ENCODE peak calls at places on chromosomes 12 and 14, in eight cellular contexts. One of them, this sample, is unnamed.

GRCh38 chr12:57181072-57181471 is 33.7 kb upstream of the LRP1-AS start:
- DNase-seq in H1: no peak
- DNase-seq in HCT116: no peak
- DNase-seq in stomach: no peak
- DNase-seq in HepG2: no peak
- DNase-seq in transverse colon: no peak
- DNase-seq in sigmoid colon: no peak
- DNase-seq in suprapubic skin: no peak
- DNase-seq in this sample: no peak

GRCh38 chr14:35319509-35319908 is 27.3 kb downstream of the PSMA6 start:
- DNase-seq in HepG2: no peak
- DNase-seq in sigmoid colon: no peak
- DNase-seq in stomach: no peak
- DNase-seq in HCT116: no peak
- DNase-seq in suprapubic skin: no peak
- DNase-seq in H1: no peak
- DNase-seq in transverse colon: no peak
- DNase-seq in this sample: no peak

GRCh38 chr14:93011650-93012317 is 88.8 kb downstream of the CHGA start:
- DNase-seq in suprapubic skin: no peak
- DNase-seq in sigmoid colon: no peak
- DNase-seq in HCT116: no peak
- DNase-seq in H1: no peak
- DNase-seq in stomach: no peak
- DNase-seq in HepG2: no peak
- DNase-seq in transverse colon: no peak
- DNase-seq in this sample: no peak

GRCh38 chr14:72515779-72516770 is 377.8 kb downstream of the DPF3 start:
- DNase-seq in transverse colon: no peak
- DNase-seq in HepG2: no peak
- DNase-seq in suprapubic skin: no peak
- DNase-seq in H1: no peak
- DNase-seq in HCT116: no peak
- DNase-seq in sigmoid colon: no peak
- DNase-seq in stomach: no peak
- DNase-seq in this sample: no peak

GRCh38 chr14:104119119-104119699 is 19.2 kb upstream of the KIF26A start:
- DNase-seq in H1: peak; percentile 43
- DNase-seq in stomach: peak; percentile 23
- DNase-seq in suprapubic skin: peak; percentile 67
- DNase-seq in HCT116: no peak
- DNase-seq in transverse colon: no peak
- DNase-seq in sigmoid colon: no peak
- DNase-seq in HepG2: no peak
- DNase-seq in this sample: no peak

GRCh38 chr12:47267571-47267970 is 187.8 kb upstream of the AMIGO2 start:
- DNase-seq in HepG2: no peak
- DNase-seq in stomach: no peak
- DNase-seq in sigmoid colon: no peak
- DNase-seq in HCT116: no peak
- DNase-seq in H1: no peak
- DNase-seq in suprapubic skin: no peak
- DNase-seq in transverse colon: no peak
- DNase-seq in this sample: peak; percentile 80

GRCh38 chr14:76908834-76909233 is 82.6 kb downstream of the LRRC74A start:
- DNase-seq in stomach: no peak
- DNase-seq in HepG2: no peak
- DNase-seq in sigmoid colon: no peak
- DNase-seq in transverse colon: peak; percentile 31
- DNase-seq in suprapubic skin: no peak
- DNase-seq in H1: no peak
- DNase-seq in HCT116: no peak
- DNase-seq in this sample: no peak

GRCh38 chr12:71475280-71475679 is 35.7 kb downstream of the LGR5 start:
- DNase-seq in HCT116: no peak
- DNase-seq in stomach: no peak
- DNase-seq in sigmoid colon: no peak
- DNase-seq in HepG2: no peak
- DNase-seq in transverse colon: no peak
- DNase-seq in H1: no peak
- DNase-seq in suprapubic skin: no peak
- DNase-seq in this sample: no peak

GRCh38 chr12:53982616-53983579 is 2.0 kb upstream of the HOXC10 start:
- DNase-seq in HepG2: no peak
- DNase-seq in sigmoid colon: no peak
- DNase-seq in stomach: no peak
- DNase-seq in HCT116: no peak
- DNase-seq in suprapubic skin: no peak
- DNase-seq in transverse colon: no peak
- DNase-seq in H1: no peak
- DNase-seq in this sample: no peak

GRCh38 chr12:107306141-107306670 is 212.9 kb upstream of the CRY1 start:
- DNase-seq in H1: no peak
- DNase-seq in suprapubic skin: no peak
- DNase-seq in transverse colon: no peak
- DNase-seq in stomach: no peak
- DNase-seq in HepG2: no peak
- DNase-seq in sigmoid colon: no peak
- DNase-seq in HCT116: no peak
- DNase-seq in this sample: no peak

GRCh38 chr12:113099764-113100163 is 35.8 kb downstream of the RASAL1 start:
- DNase-seq in HepG2: no peak
- DNase-seq in sigmoid colon: no peak
- DNase-seq in transverse colon: no peak
- DNase-seq in stomach: no peak
- DNase-seq in HCT116: no peak
- DNase-seq in H1: no peak
- DNase-seq in suprapubic skin: no peak
- DNase-seq in this sample: no peak

GRCh38 chr14:53306267-53306721 is 153.2 kb upstream of the DDHD1 start:
- DNase-seq in HepG2: peak; percentile 19
- DNase-seq in sigmoid colon: peak; percentile 73
- DNase-seq in HCT116: peak; percentile 28
- DNase-seq in stomach: peak; percentile 34
- DNase-seq in H1: peak; percentile 61
- DNase-seq in suprapubic skin: no peak
- DNase-seq in transverse colon: peak; percentile 22
- DNase-seq in this sample: no peak

GRCh38 chr12:131189781-131190180 is 236.1 kb downstream of the ADGRD1 start:
- DNase-seq in HCT116: no peak
- DNase-seq in H1: no peak
- DNase-seq in transverse colon: no peak
- DNase-seq in suprapubic skin: no peak
- DNase-seq in stomach: no peak
- DNase-seq in sigmoid colon: no peak
- DNase-seq in HepG2: no peak
- DNase-seq in this sample: no peak

GRCh38 chr12:45730116-45730841 is 773 bp downstream of the ARID2 start:
- DNase-seq in suprapubic skin: no peak
- DNase-seq in HCT116: no peak
- DNase-seq in HepG2: no peak
- DNase-seq in transverse colon: peak; percentile 52
- DNase-seq in stomach: peak; percentile 42
- DNase-seq in sigmoid colon: peak; percentile 70
- DNase-seq in H1: peak; percentile 62
- DNase-seq in this sample: no peak

DNA sequence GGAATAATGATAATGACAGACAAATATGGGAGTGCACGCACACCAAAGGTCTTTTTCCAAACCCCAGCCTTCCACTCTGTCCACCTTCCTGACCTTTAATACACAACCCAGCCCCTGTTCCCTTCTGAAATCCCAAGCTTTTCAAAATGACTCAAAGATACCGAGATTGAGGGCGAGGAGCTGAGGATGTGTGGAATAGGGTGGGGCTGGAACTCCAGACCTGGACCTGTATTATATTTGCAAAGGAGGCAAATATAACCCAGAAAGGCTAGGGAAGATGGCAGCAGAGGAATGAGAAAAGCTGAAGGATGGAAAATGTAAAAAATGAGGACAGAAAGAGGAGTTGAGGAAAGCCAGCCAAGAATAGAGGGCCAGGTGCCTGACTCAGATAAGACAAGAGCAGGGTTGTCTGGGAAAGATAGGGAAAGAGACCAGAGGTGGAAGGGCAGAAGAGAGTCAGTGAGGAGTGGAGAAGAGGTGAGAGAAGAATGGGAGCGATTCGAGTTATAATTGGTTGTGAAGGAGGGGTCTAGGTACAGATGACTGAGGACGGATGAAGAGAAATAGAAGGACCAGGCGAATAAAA is 1.0 kb upstream of the PTMS start:
- DNase-seq in HCT116: no peak
- DNase-seq in H1: no peak
- DNase-seq in stomach: no peak
- DNase-seq in suprapubic skin: no peak
- DNase-seq in transverse colon: no peak
- DNase-seq in sigmoid colon: no peak
- DNase-seq in HepG2: no peak
- DNase-seq in this sample: no peak
- H3K27ac ChIP-seq in HCT116: peak overlapping the region; percentile 72
- H3K27ac ChIP-seq in H1: peak overlapping the region; percentile 49
- H3K27ac ChIP-seq in stomach: peak overlapping the region; percentile 96
- H3K27ac ChIP-seq in suprapubic skin: peak overlapping the region; percentile 95
- H3K27ac ChIP-seq in transverse colon: peak overlapping the region; percentile 92
- H3K27ac ChIP-seq in sigmoid colon: peak overlapping the region; percentile 99
- H3K27ac ChIP-seq in HepG2: no peak overlapping the region
- H3K27ac ChIP-seq in this sample: peak overlapping the region; percentile 95

GRCh38 chr12:132720606-132721005 is 10.0 kb downstream of the PGAM5 start:
- DNase-seq in suprapubic skin: no peak
- DNase-seq in HCT116: no peak
- DNase-seq in sigmoid colon: no peak
- DNase-seq in transverse colon: no peak
- DNase-seq in stomach: no peak
- DNase-seq in H1: no peak
- DNase-seq in HepG2: no peak
- DNase-seq in this sample: no peak
- TF ChIP-seq POLR2A in suprapubic skin: no peak
- TF ChIP-seq POLR2A in HCT116: no peak
- TF ChIP-seq POLR2A in sigmoid colon: no peak
- TF ChIP-seq POLR2A in transverse colon: no peak
- TF ChIP-seq POLR2A in stomach: no peak
- TF ChIP-seq POLR2A in H1: no peak
- TF ChIP-seq POLR2A in HepG2: no peak
- TF ChIP-seq POLR2A in this sample: no peak

GRCh38 chr12:94677778-94678177 is 27.4 kb upstream of the TMCC3 start:
- DNase-seq in HepG2: no peak
- DNase-seq in H1: no peak
- DNase-seq in HCT116: no peak
- DNase-seq in stomach: peak; percentile 27
- DNase-seq in suprapubic skin: no peak
- DNase-seq in transverse colon: no peak
- DNase-seq in sigmoid colon: no peak
- DNase-seq in this sample: peak; percentile 60

GRCh38 chr12:94676922-94677321 is 26.6 kb upstream of the TMCC3 start:
- DNase-seq in stomach: no peak
- DNase-seq in transverse colon: no peak
- DNase-seq in suprapubic skin: no peak
- DNase-seq in HepG2: no peak
- DNase-seq in HCT116: no peak
- DNase-seq in sigmoid colon: no peak
- DNase-seq in H1: no peak
- DNase-seq in this sample: no peak

GRCh38 chr12:94674835-94675234 is 24.5 kb upstream of the TMCC3 start:
- DNase-seq in stomach: no peak
- DNase-seq in transverse colon: peak; percentile 30
- DNase-seq in H1: no peak
- DNase-seq in HCT116: no peak
- DNase-seq in sigmoid colon: peak; percentile 68
- DNase-seq in HepG2: no peak
- DNase-seq in suprapubic skin: no peak
- DNase-seq in this sample: no peak

GRCh38 chr12:94673951-94674570 is 23.7 kb upstream of the TMCC3 start:
- DNase-seq in stomach: no peak
- DNase-seq in HCT116: no peak
- DNase-seq in HepG2: no peak
- DNase-seq in H1: no peak
- DNase-seq in suprapubic skin: no peak
- DNase-seq in sigmoid colon: no peak
- DNase-seq in transverse colon: no peak
- DNase-seq in this sample: no peak

GRCh38 chr12:94676011-94676709 is 25.8 kb upstream of the TMCC3 start:
- DNase-seq in suprapubic skin: no peak
- DNase-seq in H1: no peak
- DNase-seq in HCT116: no peak
- DNase-seq in sigmoid colon: peak; percentile 74
- DNase-seq in stomach: peak; percentile 52
- DNase-seq in HepG2: no peak
- DNase-seq in transverse colon: peak; percentile 35
- DNase-seq in this sample: no peak
- TF ChIP-seq POLR2AphosphoS5 in suprapubic skin: no peak
- TF ChIP-seq POLR2AphosphoS5 in H1: no peak
- TF ChIP-seq POLR2AphosphoS5 in HCT116: no peak
- TF ChIP-seq POLR2AphosphoS5 in sigmoid colon: no peak
- TF ChIP-seq POLR2AphosphoS5 in stomach: peak; percentile 53
- TF ChIP-seq POLR2AphosphoS5 in HepG2: no peak
- TF ChIP-seq POLR2AphosphoS5 in transverse colon: no peak
- TF ChIP-seq POLR2AphosphoS5 in this sample: no peak

GRCh38 chr12:105228494-105228893 is 7.5 kb downstream of the APPL2 start:
- DNase-seq in transverse colon: no peak
- DNase-seq in suprapubic skin: no peak
- DNase-seq in HepG2: no peak
- DNase-seq in sigmoid colon: no peak
- DNase-seq in HCT116: no peak
- DNase-seq in H1: no peak
- DNase-seq in stomach: no peak
- DNase-seq in this sample: no peak

GRCh38 chr12:105228966-105229365 is 7.0 kb downstream of the APPL2 start:
- DNase-seq in stomach: no peak
- DNase-seq in H1: no peak
- DNase-seq in suprapubic skin: no peak
- DNase-seq in HCT116: no peak
- DNase-seq in sigmoid colon: no peak
- DNase-seq in transverse colon: no peak
- DNase-seq in HepG2: no peak
- DNase-seq in this sample: no peak

GRCh38 chr12:105227879-105228278 is 8.1 kb downstream of the APPL2 start:
- DNase-seq in stomach: no peak
- DNase-seq in transverse colon: no peak
- DNase-seq in HCT116: no peak
- DNase-seq in H1: no peak
- DNase-seq in HepG2: no peak
- DNase-seq in suprapubic skin: no peak
- DNase-seq in sigmoid colon: no peak
- DNase-seq in this sample: no peak

GRCh38 chr12:105231396-105231795 is 4.6 kb downstream of the APPL2 start:
- DNase-seq in HCT116: no peak
- DNase-seq in transverse colon: peak; percentile 59
- DNase-seq in stomach: no peak
- DNase-seq in suprapubic skin: no peak
- DNase-seq in HepG2: peak; percentile 31
- DNase-seq in sigmoid colon: no peak
- DNase-seq in H1: no peak
- DNase-seq in this sample: no peak

DNA sequence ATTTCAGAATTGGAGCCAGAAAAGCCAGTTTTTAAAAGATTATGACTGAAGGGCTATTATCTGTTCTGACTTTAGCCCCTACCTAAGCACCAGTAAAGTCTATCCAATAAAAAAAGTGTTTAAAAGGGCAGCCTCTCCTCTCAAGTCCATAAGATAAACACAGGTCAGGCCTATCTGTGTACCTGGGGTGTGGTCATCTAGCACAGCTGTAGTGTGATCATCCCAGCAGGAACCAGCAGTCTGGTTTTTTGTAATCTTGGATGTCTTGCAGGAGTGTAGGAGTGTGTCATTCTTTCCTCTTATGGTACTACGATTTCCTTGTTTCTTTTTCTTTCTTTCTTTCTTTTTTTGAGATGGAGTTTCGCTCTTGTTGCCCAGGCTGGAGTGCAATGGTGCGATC is 6.5 kb downstream of the APPL2 start:
- DNase-seq in stomach: no peak
- DNase-seq in sigmoid colon: no peak
- DNase-seq in suprapubic skin: no peak
- DNase-seq in HepG2: no peak
- DNase-seq in transverse colon: no peak
- DNase-seq in H1: no peak
- DNase-seq in HCT116: no peak
- DNase-seq in this sample: no peak
- H3K27ac ChIP-seq in stomach: peak overlapping the region; percentile 49
- H3K27ac ChIP-seq in sigmoid colon: peak overlapping the region; percentile 10
- H3K27ac ChIP-seq in suprapubic skin: peak overlapping the region; percentile 80
- H3K27ac ChIP-seq in HepG2: no peak overlapping the region
- H3K27ac ChIP-seq in transverse colon: peak overlapping the region; percentile 69
- H3K27ac ChIP-seq in H1: no peak overlapping the region
- H3K27ac ChIP-seq in HCT116: no peak overlapping the region
- H3K27ac ChIP-seq in this sample: peak overlapping the region; percentile 80